ENCODE peak calls at places on chromosome 3, in five cellular contexts. I is GM23248, B is GM23338, S is PC-3, Y is endothelial cell of umbilical vein. Z is an unnamed sample.

GRCh38 chr3:15933439-15934144 is 135.8 kb upstream of the ANKRD28 start:
- DNase-seq in S (no peak), B (no peak), Y (no peak), I (peak; percentile 80), Z (no peak)

GRCh38 chr3:171256445-171257250 is 203.6 kb downstream of the TNIK start:
- DNase-seq in B (no peak), S (peak; percentile 53), Y (peak; percentile 43), I (peak; percentile 59), Z (no peak)

GRCh38 chr3:44031387-44032380 is 210.0 kb upstream of the TOPAZ1 start:
- DNase-seq in I (no peak), S (no peak), Y (no peak), B (no peak), Z (peak; percentile 86)

GRCh38 chr3:39288300-39288808 is 8.5 kb upstream of the CX3CR1 start:
- DNase-seq in B (peak; percentile 97), S (peak; percentile 89), I (peak; percentile 80), Y (peak; percentile 79), Z (peak; percentile 95)

GRCh38 chr3:42802876-42803799 is 1.2 kb downstream of the HIGD1A start:
- DNase-seq in B (peak; percentile 48), Y (peak; percentile 57), S (peak; percentile 40), I (peak; percentile 46), Z (no peak)

GRCh38 chr3:97952280-97952679 is 20.0 kb downstream of the RIOX2 start:
- DNase-seq in B (no peak), I (peak; percentile 83), S (peak; percentile 25), Y (no peak), Z (no peak)

GRCh38 chr3:125280966-125281365 is 68.4 kb upstream of the SLC12A8 start:
- DNase-seq in Y (peak; percentile 71), I (peak; percentile 60), B (peak; percentile 24), S (no peak), Z (no peak)

GRCh38 chr3:52144034-52144795 is 10.0 kb downstream of the POC1A start:
- DNase-seq in Y (peak; percentile 63), I (peak; percentile 78), S (peak; percentile 86), B (peak; percentile 85), Z (no peak)

GRCh38 chr3:152175576-152175883 is 93.2 kb upstream of the MBNL1 start:
- DNase-seq in Y (peak; percentile 72), I (peak; percentile 87), B (no peak), S (peak; percentile 94), Z (no peak)

GRCh38 chr3:45497963-45498362 is 96.6 kb upstream of the LIMD1 start:
- DNase-seq in I (no peak), B (no peak), S (no peak), Y (peak; percentile 58), Z (no peak)

GRCh38 chr3:176521531-176522175 is 675.6 kb downstream of the TBL1XR1 start:
- DNase-seq in B (peak; percentile 52), Y (peak; percentile 4), S (no peak), I (peak; percentile 70), Z (no peak)

GRCh38 chr3:49803464-49804140 is 541 bp downstream of the INKA1 start:
- DNase-seq in S (no peak), Y (peak; percentile 69), B (peak; percentile 76), I (peak; percentile 60), Z (no peak)

GRCh38 chr3:50675179-50676030 is 678 bp downstream of the DOCK3 start:
- DNase-seq in B (peak; percentile 80), S (no peak), Y (no peak), I (peak; percentile 36), Z (no peak)

GRCh38 chr3:100715176-100715575 is 5.9 kb downstream of the TFG start:
- DNase-seq in I (no peak), Y (no peak), S (no peak), B (no peak), Z (no peak)

GRCh38 chr3:151305081-151305777 is 11.4 kb downstream of the GPR87 start:
- DNase-seq in Y (no peak), I (peak; percentile 98), S (peak; percentile 98), B (peak; percentile 93), Z (no peak)

GRCh38 chr3:49111347-49111746 is 6.8 kb upstream of the QARS1 start:
- DNase-seq in Y (no peak), B (no peak), S (no peak), I (no peak), Z (no peak)

GRCh38 chr3:121295453-121295852 is 250.3 kb downstream of the POLQ start:
- DNase-seq in S (peak; percentile 83), Y (peak; percentile 34), I (no peak), B (no peak), Z (no peak)

GRCh38 chr3:157081681-157082210 is 78.2 kb downstream of the CCNL1 start:
- DNase-seq in B (peak; percentile 98), Y (peak; percentile 85), I (peak; percentile 99), S (peak; percentile 98), Z (no peak)

GRCh38 chr3:156605686-156606605 is 51.0 kb upstream of the SSR3 start:
- DNase-seq in B (peak; percentile 84), I (peak; percentile 91), S (peak; percentile 60), Y (peak; percentile 34), Z (no peak)

GRCh38 chr3:69008980-69009379 is 4.5 kb downstream of the EOGT start:
- DNase-seq in Y (peak; percentile 93), B (peak; percentile 60), S (no peak), I (peak; percentile 50), Z (no peak)

GRCh38 chr3:78791745-78792144 is 976.1 kb downstream of the ROBO1 start:
- DNase-seq in I (no peak), S (no peak), Y (no peak), B (no peak), Z (no peak)

GRCh38 chr3:188207941-188208750 is 54.2 kb downstream of the LPP start:
- DNase-seq in I (no peak), S (no peak), B (peak; percentile 65), Y (no peak), Z (no peak)

GRCh38 chr3:107846282-107846852 is 244.5 kb downstream of the CD47 start:
- DNase-seq in S (peak; percentile 80), I (peak; percentile 79), B (peak; percentile 90), Y (peak; percentile 64), Z (no peak)

GRCh38 chr3:4945318-4945717 is 33.9 kb upstream of the BHLHE40 start:
- DNase-seq in Y (no peak), I (no peak), B (no peak), S (no peak), Z (no peak)
- TF ChIP-seq EZH2 in Y (no peak), I (no peak), B (no peak), S (no peak), Z (no peak)

DNA sequence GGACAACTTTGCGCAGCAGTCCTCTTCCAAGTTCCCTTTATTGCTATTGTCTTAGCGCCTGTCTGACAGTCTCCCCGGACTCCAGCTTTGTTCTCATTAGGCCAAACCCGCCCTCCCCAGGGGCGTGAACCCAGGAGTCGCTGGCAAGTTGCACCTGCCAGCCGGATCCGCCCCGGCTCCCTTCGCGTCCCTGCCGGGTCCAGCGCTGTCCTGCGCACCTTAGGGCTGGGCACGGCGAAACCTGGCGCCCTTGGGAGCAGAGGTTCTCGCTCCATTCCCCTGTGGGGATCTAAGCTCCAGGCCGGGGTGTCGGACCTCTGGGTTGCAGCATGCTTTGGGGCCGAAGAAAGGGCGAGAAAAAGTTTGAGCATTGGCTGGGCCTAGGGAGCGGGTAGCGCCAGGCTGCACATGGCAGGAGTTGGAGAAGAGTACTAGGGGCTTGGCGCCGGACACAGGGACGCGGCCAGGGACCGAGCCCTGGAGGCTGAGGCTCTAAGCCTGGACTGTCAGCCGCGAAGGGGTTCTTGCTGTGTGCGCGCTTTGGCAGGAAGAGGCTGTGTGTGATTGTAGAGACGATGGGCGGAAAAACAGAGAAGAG is 335.1 kb upstream of the THRB start:
- DNase-seq in Y (peak; percentile 5), B (peak; percentile 56), S (no peak), I (peak; percentile 12), Z (no peak)
- TF ChIP-seq EZH2 in Y (peak; percentile 67), B (peak; percentile 50), S (no peak), I (peak; percentile 78), Z (no peak)

DNA sequence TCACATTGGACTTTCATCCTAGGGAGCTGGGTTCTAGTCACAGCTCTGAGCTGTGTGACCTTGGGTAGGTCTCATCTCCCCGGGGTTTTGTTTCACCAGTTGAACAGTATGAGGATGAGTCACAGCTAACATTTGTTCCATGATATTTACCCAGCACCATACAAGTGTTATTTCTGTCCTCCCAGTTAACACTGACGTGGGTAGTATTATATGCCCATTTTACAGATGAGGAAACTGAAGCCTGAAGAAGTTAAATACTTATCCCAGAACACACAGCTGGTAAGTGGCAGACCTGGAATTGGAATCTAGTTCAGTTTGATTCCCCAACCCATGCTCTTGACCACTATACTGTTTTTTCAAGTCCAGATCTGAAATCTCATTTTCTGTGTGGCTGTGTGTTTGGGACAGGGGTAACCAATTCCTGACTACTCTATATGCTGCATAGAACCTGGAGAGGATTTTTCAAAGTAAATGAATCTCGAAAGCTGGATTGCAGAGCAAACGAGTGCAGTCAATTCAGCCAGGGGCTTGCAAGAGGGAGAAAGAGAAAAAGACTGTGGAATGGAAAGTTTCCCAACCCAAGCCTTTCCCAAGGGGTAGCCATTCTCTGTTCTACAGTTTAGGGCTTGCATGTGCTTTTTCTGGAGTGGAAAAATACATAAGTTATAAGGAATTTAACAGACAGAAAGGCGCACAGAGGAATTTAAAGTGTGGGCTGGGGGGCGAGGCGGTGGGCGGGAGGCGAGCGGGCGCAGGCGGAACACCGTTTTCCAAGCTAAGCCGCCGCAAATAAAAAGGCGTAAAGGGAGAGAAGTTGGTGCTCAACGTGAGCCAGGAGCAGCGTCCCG is 684 bp upstream of the RARB start:
- DNase-seq in S (no peak), B (no peak), Y (peak; percentile 48), I (peak; percentile 46), Z (no peak)
- TF ChIP-seq EZH2 in S (peak; percentile 42), B (no peak), Y (no peak), I (no peak), Z (no peak)

GRCh38 chr3:10504161-10505049 is 981 bp downstream of the ATP2B2 start:
- DNase-seq in B (no peak), Y (no peak), I (no peak), S (no peak), Z (no peak)
- TF ChIP-seq EZH2 in B (no peak), Y (peak; percentile 1), I (no peak), S (no peak), Z (no peak)

GRCh38 chr3:149977391-149977790 is 6.7 kb upstream of the PFN2 start:
- DNase-seq in Y (no peak), B (no peak), S (no peak), I (no peak), Z (no peak)
- TF ChIP-seq EZH2 in Y (no peak), B (no peak), S (no peak), I (no peak), Z (no peak)

DNA sequence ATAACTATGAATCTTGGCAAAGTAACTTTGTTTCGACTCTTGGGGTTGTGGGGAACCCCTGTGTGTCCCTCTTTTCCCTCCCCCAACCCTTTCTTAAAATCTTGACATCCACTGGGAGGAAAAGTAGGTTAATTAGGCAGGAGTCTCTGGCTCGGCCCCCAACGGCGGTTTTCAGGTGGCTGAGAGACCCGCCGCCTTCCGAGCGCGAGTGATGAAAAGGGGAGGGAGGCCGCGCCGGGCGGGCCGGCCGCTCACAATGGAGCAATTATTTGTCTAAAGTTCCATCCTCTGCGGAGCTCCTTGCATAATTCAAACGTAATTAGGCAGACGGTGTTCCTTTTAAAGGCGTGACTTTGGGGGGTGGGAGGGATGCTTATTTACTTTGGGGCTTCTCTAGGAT is 51.7 kb downstream of the ZIC4 start:
- DNase-seq in I (no peak), Y (no peak), S (no peak), B (peak; percentile 65), Z (no peak)
- TF ChIP-seq EZH2 in I (peak; percentile 17), Y (peak; percentile 80), S (no peak), B (no peak), Z (no peak)

GRCh38 chr3:10992946-10993728 is 589 bp downstream of the SLC6A1 start:
- DNase-seq in B (peak; percentile 53), Y (no peak), S (no peak), I (no peak), Z (no peak)
- TF ChIP-seq EZH2 in B (peak; percentile 71), Y (peak; percentile 97), S (peak; percentile 77), I (peak; percentile 63), Z (no peak)

Z was measured in GM12878.